ENCODE peak calls at places on chromosome 2, in nine cellular contexts. S is endodermal cell; C is HCT116; O is SJCRH30; D is CD8-positive, alpha-beta memory T cell; K is tibial artery; P is body of pancreas; F is right cardiac atrium; E is K562. V is an unnamed sample.

GRCh38 chr2:224997802-224998201 is 44.5 kb downstream of the DOCK10 start:
- DNase-seq in K (no peak), F (no peak), O (no peak), P (no peak), C (no peak), D (no peak), S (no peak), E (no peak), V (no peak)

GRCh38 chr2:68368657-68369339 is 3.7 kb downstream of the PLEK start:
- DNase-seq in D (no peak), P (no peak), E (no peak), O (no peak), C (no peak), K (no peak), S (no peak), F (no peak), V (no peak)

GRCh38 chr2:198408171-198408570 is 603.8 kb downstream of the PLCL1 start:
- DNase-seq in K (no peak), E (no peak), C (no peak), D (no peak), F (no peak), P (no peak), S (no peak), O (peak; percentile 25), V (no peak)

GRCh38 chr2:151357359-151357758 is at the start of gene TNFAIP6:
- DNase-seq in S (no peak), K (no peak), E (no peak), P (no peak), D (no peak), F (no peak), O (no peak), C (no peak), V (no peak)

GRCh38 chr2:165793161-165793778 is 777 bp downstream of the GALNT3 start:
- DNase-seq in D (no peak), S (peak; percentile 77), C (peak; percentile 13), E (no peak), P (peak; percentile 73), F (peak; percentile 40), K (no peak), O (no peak), V (no peak)

GRCh38 chr2:97840198-97840597 is 126.8 kb downstream of the ZAP70 start:
- DNase-seq in E (no peak), S (no peak), C (no peak), P (no peak), K (no peak), O (no peak), F (no peak), D (no peak), V (no peak)

GRCh38 chr2:70779911-70780580 is 10.4 kb downstream of the FIGLA start:
- DNase-seq in S (no peak), O (no peak), C (no peak), K (no peak), D (no peak), P (no peak), F (no peak), E (no peak), V (no peak)

GRCh38 chr2:19538411-19538963 is 180.1 kb upstream of the OSR1 start:
- DNase-seq in O (peak; percentile 47), C (peak; percentile 88), K (no peak), D (no peak), S (no peak), P (no peak), F (peak; percentile 56), E (no peak), V (no peak)

GRCh38 chr2:33023732-33024301 is 77.1 kb downstream of the LTBP1 start:
- DNase-seq in K (no peak), E (no peak), O (no peak), F (no peak), C (no peak), D (no peak), P (no peak), S (no peak), V (no peak)

GRCh38 chr2:72794572-72794971 is 31.3 kb downstream of the EXOC6B start:
- DNase-seq in C (no peak), K (no peak), O (no peak), S (no peak), F (no peak), P (no peak), D (no peak), E (no peak), V (no peak)

GRCh38 chr2:120177973-120178372 is 45.2 kb downstream of the TMEM185B start:
- DNase-seq in F (no peak), O (no peak), P (no peak), C (no peak), E (no peak), S (no peak), D (no peak), K (no peak), V (no peak)

GRCh38 chr2:146004470-146004869 is 1484.6 kb upstream of the ZEB2 start:
- DNase-seq in C (no peak), F (no peak), K (no peak), O (peak; percentile 74), S (no peak), D (no peak), E (no peak), P (no peak), V (no peak)

GRCh38 chr2:142582317-142582716 is 295.1 kb upstream of the KYNU start:
- DNase-seq in D (no peak), P (no peak), S (no peak), O (no peak), E (no peak), K (no peak), C (no peak), F (no peak), V (no peak)

GRCh38 chr2:9145109-9145751 is 61.4 kb upstream of the ASAP2 start:
- DNase-seq in S (no peak), D (no peak), P (no peak), O (no peak), F (peak; percentile 70), K (peak; percentile 80), C (no peak), E (no peak), V (no peak)

GRCh38 chr2:20985061-20985460 is 58.8 kb downstream of the APOB start:
- DNase-seq in C (no peak), E (no peak), F (no peak), P (no peak), O (no peak), K (no peak), S (no peak), D (no peak), V (no peak)

GRCh38 chr2:181755181-181755580 is 74.9 kb upstream of the NEUROD1 start:
- DNase-seq in D (no peak), F (no peak), C (no peak), E (no peak), S (no peak), O (no peak), K (no peak), P (no peak), V (no peak)

GRCh38 chr2:181741756-181742155 is 61.4 kb upstream of the NEUROD1 start:
- DNase-seq in P (no peak), E (no peak), S (no peak), F (no peak), K (no peak), C (no peak), O (no peak), D (no peak), V (no peak)

GRCh38 chr2:31333527-31334183 is 80.9 kb downstream of the XDH start:
- DNase-seq in E (peak; percentile 63), D (peak; percentile 62), O (peak; percentile 65), K (peak; percentile 87), C (peak; percentile 54), S (peak; percentile 96), P (peak; percentile 83), F (peak; percentile 89), V (peak; percentile 68)

DNA sequence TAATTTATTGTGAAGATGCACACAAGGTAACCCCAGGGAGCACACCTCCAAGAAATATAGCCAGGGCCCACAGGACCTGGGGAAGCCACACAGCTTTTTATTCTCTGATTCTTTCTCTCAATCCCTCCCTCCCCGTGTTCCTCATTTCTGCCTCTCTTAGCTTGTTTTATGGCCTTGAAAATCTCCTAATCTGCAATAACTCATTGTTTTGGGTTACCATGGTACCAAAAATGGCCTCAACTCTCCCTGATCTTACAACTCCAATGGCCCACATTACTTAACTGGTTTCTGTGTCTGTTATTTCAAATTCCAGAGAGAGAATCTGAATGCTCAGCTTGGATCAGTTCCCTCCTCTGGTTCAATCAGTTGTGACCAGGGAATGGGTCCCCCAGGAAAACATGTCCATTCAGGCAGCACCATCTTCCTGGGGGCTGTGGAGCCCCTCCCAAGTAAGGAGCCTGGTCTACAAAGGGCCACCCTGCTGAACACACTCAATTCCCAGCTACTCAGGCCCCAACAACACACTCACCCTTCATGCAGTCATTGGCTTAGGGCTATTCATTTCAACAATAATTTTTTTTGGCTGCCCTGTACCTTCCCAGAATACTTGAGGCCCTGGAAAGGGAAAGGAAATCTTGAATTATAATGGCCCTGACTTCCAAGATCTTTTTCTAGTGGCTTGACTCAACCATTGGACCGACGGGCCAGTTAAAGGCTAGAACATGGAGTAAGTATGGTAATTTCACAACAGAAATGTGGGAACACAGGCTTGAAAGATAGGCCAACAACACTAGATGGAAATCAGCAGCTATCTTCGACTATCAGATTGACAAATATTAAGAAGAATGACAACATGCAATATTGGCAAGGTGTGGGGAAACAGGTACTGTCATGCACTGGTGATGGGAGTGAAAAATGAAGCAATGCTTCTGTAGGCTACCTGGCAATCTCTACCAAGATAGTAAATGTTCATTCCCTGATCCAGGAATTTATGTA is 41.6 kb upstream of the ST3GAL5 start:
- DNase-seq in E (no peak), C (no peak), S (no peak), K (no peak), O (no peak), D (no peak), F (no peak), P (no peak), V (no peak)
- H3K4me1 ChIP-seq in E (peaks cover 9% of the 10 kb centered on the region), C (peaks cover 23% of the 10 kb centered on the region), S (peaks cover 9% of the 10 kb centered on the region), K (no peaks in the 10 kb centered on the region), O (peaks cover 10% of the 10 kb centered on the region), D (peaks cover 8% of the 10 kb centered on the region), F (peaks cover under 1% of the 10 kb centered on the region), P (peaks cover 13% of the 10 kb centered on the region), V (peaks cover 9% of the 10 kb centered on the region)

GRCh38 chr2:25340340-25340886 is 1.3 kb downstream of the DNMT3A start:
- DNase-seq in F (peak; percentile 83), C (no peak), O (peak; percentile 69), D (no peak), S (no peak), P (peak; percentile 56), K (peak; percentile 72), E (peak; percentile 64), V (no peak)
- H3K27ac ChIP-seq in F (peak overlapping the region; percentile 69), C (peak overlapping the region; percentile 35), O (peak overlapping the region; percentile 37), D (no peak overlapping the region), S (no peak overlapping the region), P (peak overlapping the region; percentile 32), K (peak overlapping the region; percentile 67), E (no peak overlapping the region), V (peak overlapping the region; percentile 41)

DNA sequence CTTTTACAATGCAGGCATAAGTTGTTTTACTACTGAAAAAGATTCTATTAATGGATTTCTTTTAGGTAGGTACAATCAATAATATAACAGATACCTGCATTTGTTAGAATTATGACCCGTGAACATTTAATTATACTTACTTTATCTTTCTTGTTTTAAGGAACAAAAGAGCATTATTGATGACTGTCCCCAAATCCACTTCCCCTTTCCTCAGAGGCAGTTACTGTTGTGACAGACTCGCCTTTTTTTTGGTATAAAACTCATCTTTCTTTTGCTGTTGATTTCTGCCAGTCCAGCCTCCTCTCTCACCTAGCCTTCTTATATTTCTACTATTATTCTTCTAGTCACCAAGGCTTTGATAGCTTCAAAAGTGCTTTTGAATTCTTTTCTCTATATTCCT is 12.1 kb downstream of the ACTR3 start:
- DNase-seq in F (no peak), C (no peak), O (no peak), E (no peak), S (no peak), K (no peak), P (no peak), D (no peak), V (no peak)
- H3K4me3 ChIP-seq in F (no peak overlapping the region), C (no peak overlapping the region), O (no peak overlapping the region), E (no peak overlapping the region), S (no peak overlapping the region), K (no peak overlapping the region), P (no peak overlapping the region), D (no peak overlapping the region), V (peak overlapping the region; percentile 49)

GRCh38 chr2:234450431-234451095 is 46.3 kb downstream of the ARL4C start:
- DNase-seq in P (no peak), K (no peak), O (no peak), C (no peak), E (no peak), S (no peak), D (no peak), F (no peak), V (peak; percentile 42)
- H3K4me1 ChIP-seq in P (no peaks in the 10 kb centered on the region), K (no peaks in the 10 kb centered on the region), O (peaks cover 12% of the 10 kb centered on the region), C (peaks cover 4% of the 10 kb centered on the region), E (no peaks in the 10 kb centered on the region), S (peaks cover 7% of the 10 kb centered on the region), D (peaks cover 94% of the 10 kb centered on the region), F (no peaks in the 10 kb centered on the region), V (peaks cover 91% of the 10 kb centered on the region)